ENCODE peak calls at places on chromosomes 4 and X, in nine cellular contexts. E, M, U, V, C, G, H, P and N are unnamed samples.

GRCh38 chr4:119971763-119972162 is 94.9 kb downstream of the MAD2L1 start:
- DNase-seq in E (no peak), M (no peak), U (no peak), V (no peak), C (no peak), G (no peak), H (no peak), P (no peak), N (no peak)

GRCh38 chr4:113332701-113333100 is 283.2 kb downstream of the ANK2 start:
- DNase-seq in E (no peak), M (no peak), U (no peak), V (no peak), C (no peak), G (no peak), H (no peak), P (no peak), N (no peak)

GRCh38 chr4:170599894-170600293 is 510.1 kb upstream of the AADAT start:
- DNase-seq in E (no peak), M (no peak), U (no peak), V (no peak), C (no peak), G (no peak), H (no peak), P (no peak), N (no peak)

GRCh38 chrX:49829016-49829415 is at the start of gene PAGE4:
- DNase-seq in E (no peak), M (no peak), U (no peak), V (no peak), C (no peak), G (no peak), H (no peak), P (no peak), N (no peak)

GRCh38 chrX:925652-926061 is 286.8 kb downstream of the CRLF2 start:
- DNase-seq in E (no peak), M (no peak), U (no peak), V (no peak), C (no peak), G (no peak), H (no peak), P (no peak), N (no peak)

GRCh38 chr4:139575072-139575471 is 19.1 kb upstream of the SETD7 start:
- DNase-seq in E (no peak), M (no peak), U (no peak), V (no peak), C (no peak), G (no peak), H (no peak), P (no peak), N (no peak)

GRCh38 chr4:15434086-15434485 is 6.3 kb downstream of the C1QTNF7 start:
- DNase-seq in E (no peak), M (no peak), U (no peak), V (no peak), C (no peak), G (no peak), H (no peak), P (no peak), N (no peak)

GRCh38 chrX:1511829-1512228 is 25.2 kb downstream of the P2RY8 start:
- DNase-seq in E (no peak), M (no peak), U (no peak), V (no peak), C (no peak), G (no peak), H (no peak), P (no peak), N (no peak)

GRCh38 chr4:41213563-41214157 is 682 bp downstream of the APBB2 start:
- DNase-seq in E (no peak), M (no peak), U (no peak), V (no peak), C (peak), G (no peak), H (no peak), P (peak), N (no peak)

GRCh38 chrX:45324941-45325340 is 124.3 kb upstream of the DIPK2B start:
- DNase-seq in E (no peak), M (no peak), U (no peak), V (no peak), C (peak), G (no peak), H (no peak), P (no peak), N (peak)

GRCh38 chr4:152138451-152138850 is 377.6 kb upstream of the GATB start:
- DNase-seq in E (no peak), M (no peak), U (peak), V (no peak), C (no peak), G (no peak), H (no peak), P (no peak), N (no peak)

GRCh38 chr4:47913328-47913727 is 1.1 kb downstream of the NFXL1 start:
- DNase-seq in E (no peak), M (no peak), U (no peak), V (no peak), C (peak), G (no peak), H (no peak), P (no peak), N (no peak)

GRCh38 chr4:17636696-17637351 is 22.4 kb downstream of the MED28 start:
- DNase-seq in E (peak), M (peak), U (peak), V (peak), C (peak), G (peak), H (peak), P (peak), N (no peak)

GRCh38 chrX:109826954-109827708 is 94.1 kb upstream of the ACSL4 start:
- DNase-seq in E (no peak), M (no peak), U (no peak), V (no peak), C (peak), G (no peak), H (no peak), P (no peak), N (peak)

GRCh38 chr4:13611283-13611842 is 16.2 kb downstream of the BOD1L1 start:
- DNase-seq in E (no peak), M (no peak), U (no peak), V (no peak), C (peak), G (no peak), H (no peak), P (no peak), N (peak)

GRCh38 chr4:150082241-150082640 is 4.0 kb downstream of the DCLK2 start:
- DNase-seq in E (no peak), M (no peak), U (no peak), V (no peak), C (no peak), G (no peak), H (no peak), P (no peak), N (no peak)

GRCh38 chr4:47215759-47216158 is 184.4 kb downstream of the GABRB1 start:
- DNase-seq in E (no peak), M (no peak), U (no peak), V (no peak), C (peak), G (no peak), H (no peak), P (no peak), N (no peak)

GRCh38 chrX:11393949-11394654 is 100.9 kb downstream of the AMELX start:
- DNase-seq in E (no peak), M (no peak), U (no peak), V (no peak), C (no peak), G (no peak), H (no peak), P (no peak), N (no peak)

GRCh38 chr4:42313872-42314271 is 83.4 kb upstream of the SHISA3 start:
- DNase-seq in E (no peak), M (no peak), U (no peak), V (no peak), C (no peak), G (no peak), H (no peak), P (no peak), N (no peak)

GRCh38 chrX:68693481-68694410 is 46.3 kb downstream of the STARD8 start:
- DNase-seq in E (no peak), M (no peak), U (no peak), V (peak), C (peak), G (no peak), H (no peak), P (peak), N (no peak)

GRCh38 chrX:103774070-103774642 is 2.5 kb upstream of the PLP1 start:
- DNase-seq in E (no peak), M (no peak), U (no peak), V (no peak), C (peak), G (no peak), H (no peak), P (no peak), N (no peak)

GRCh38 chrX:21940356-21940829 is at the start of gene SMS:
- DNase-seq in E (no peak), M (peak), U (peak), V (peak), C (peak), G (no peak), H (peak), P (peak), N (no peak)

GRCh38 chrX:45621356-45622041 is 420.8 kb upstream of the DIPK2B start:
- DNase-seq in E (no peak), M (no peak), U (no peak), V (no peak), C (peak), G (no peak), H (no peak), P (peak), N (peak)

GRCh38 chr4:71559957-71560541 is 221.2 kb downstream of the SLC4A4 start:
- DNase-seq in E (no peak), M (no peak), U (no peak), V (no peak), C (peak), G (no peak), H (no peak), P (no peak), N (no peak)

GRCh38 chrX:65610040-65610439 is 57.4 kb upstream of the MSN start:
- DNase-seq in E (no peak), M (no peak), U (no peak), V (no peak), C (peak), G (no peak), H (no peak), P (no peak), N (no peak)

GRCh38 chr4:45345551-45345950 is 619.2 kb upstream of the GNPDA2 start:
- DNase-seq in E (no peak), M (no peak), U (no peak), V (no peak), C (no peak), G (no peak), H (no peak), P (no peak), N (no peak)

GRCh38 chr4:144782345-144782744 is 136.4 kb downstream of the HHIP start:
- DNase-seq in E (no peak), M (no peak), U (no peak), V (no peak), C (no peak), G (no peak), H (no peak), P (no peak), N (no peak)

GRCh38 chr4:105605493-105605892 is 53.1 kb downstream of the ARHGEF38 start:
- DNase-seq in E (no peak), M (no peak), U (no peak), V (no peak), C (peak), G (no peak), H (no peak), P (no peak), N (no peak)

GRCh38 chr4:168600796-168601583 is 104.1 kb downstream of the PALLD start:
- DNase-seq in E (no peak), M (no peak), U (no peak), V (no peak), C (no peak), G (no peak), H (no peak), P (no peak), N (no peak)

GRCh38 chrX:151505796-151506195 is 57.7 kb upstream of the PASD1 start:
- DNase-seq in E (no peak), M (no peak), U (no peak), V (no peak), C (peak), G (no peak), H (no peak), P (peak), N (no peak)

GRCh38 chr4:143017210-143017609 is 167.5 kb upstream of the USP38 start:
- DNase-seq in E (no peak), M (no peak), U (no peak), V (no peak), C (no peak), G (no peak), H (no peak), P (no peak), N (no peak)

GRCh38 chr4:105350859-105351494 is 122.9 kb downstream of the PPA2 start:
- DNase-seq in E (no peak), M (no peak), U (no peak), V (no peak), C (peak), G (no peak), H (no peak), P (no peak), N (peak)

GRCh38 chrX:17736856-17737706 is at the start of gene SCML1:
- DNase-seq in E (peak), M (peak), U (peak), V (peak), C (peak), G (peak), H (peak), P (peak), N (peak)

GRCh38 chr4:156255608-156256007 is 301.9 kb upstream of the CTSO start:
- DNase-seq in E (no peak), M (no peak), U (no peak), V (no peak), C (no peak), G (no peak), H (no peak), P (no peak), N (no peak)

GRCh38 chr4:180932365-180933001 is 1310.7 kb upstream of the TENM3 start:
- DNase-seq in E (no peak), M (no peak), U (no peak), V (no peak), C (peak), G (no peak), H (no peak), P (no peak), N (no peak)

GRCh38 chr4:965048-965765 is 8.2 kb downstream of the DGKQ start:
- DNase-seq in E (no peak), M (no peak), U (no peak), V (no peak), C (no peak), G (no peak), H (no peak), P (no peak), N (no peak)